ENCODE peak calls at places on chromosomes 16 and 17, in six cellular contexts. E is aorta, D is GM23338, K is right cardiac atrium, H is esophagus squamous epithelium, A is trophoblast cell. G is an unnamed sample.

GRCh38 chr17:59372138-59372751 is 40.8 kb downstream of the YPEL2 start:
- DNase-seq in E (no peak), D (no peak), K (no peak), H (no peak), A (peak; percentile 64), G (no peak)

GRCh38 chr16:68760671-68761275 is 23.7 kb downstream of the CDH1 start:
- DNase-seq in E (no peak), D (no peak), K (no peak), H (no peak), A (no peak), G (no peak)

GRCh38 chr17:17258998-17259397 is 22.0 kb upstream of the FLCN start:
- DNase-seq in E (no peak), D (no peak), K (no peak), H (no peak), A (no peak), G (no peak)

GRCh38 chr17:1882836-1883235 is 53.0 kb downstream of the RPA1 start:
- DNase-seq in E (no peak), D (peak; percentile 79), K (no peak), H (no peak), A (peak; percentile 72), G (no peak)

GRCh38 chr17:43732961-43733360 is 25.6 kb downstream of the SOST start:
- DNase-seq in E (no peak), D (peak; percentile 73), K (no peak), H (no peak), A (peak; percentile 23), G (no peak)

GRCh38 chr17:21285164-21286065 is 904 bp downstream of the MAP2K3 start:
- DNase-seq in E (no peak), D (no peak), K (peak; percentile 75), H (no peak), A (peak; percentile 58), G (peak; percentile 78)

GRCh38 chr16:52569296-52569695 is 22.4 kb upstream of the TOX3 start:
- DNase-seq in E (no peak), D (no peak), K (no peak), H (no peak), A (no peak), G (no peak)

GRCh38 chr16:12020007-12020406 is 43.5 kb downstream of the SNX29 start:
- DNase-seq in E (no peak), D (no peak), K (no peak), H (no peak), A (no peak), G (no peak)

GRCh38 chr17:9959377-9959981 is 54.4 kb upstream of the RCVRN start:
- DNase-seq in E (no peak), D (peak; percentile 87), K (peak; percentile 78), H (no peak), A (no peak), G (no peak)

GRCh38 chr17:46733837-46734516 is 84.5 kb downstream of the WNT3 start:
- DNase-seq in E (no peak), D (no peak), K (no peak), H (no peak), A (no peak), G (no peak)

GRCh38 chr17:47205419-47205963 is 3.7 kb upstream of the MYL4 start:
- DNase-seq in E (no peak), D (peak; percentile 44), K (peak; percentile 73), H (no peak), A (peak; percentile 90), G (peak; percentile 90)

GRCh38 chr17:57356722-57357391 is 100.5 kb downstream of the MSI2 start:
- DNase-seq in E (no peak), D (peak; percentile 43), K (no peak), H (no peak), A (no peak), G (no peak)

GRCh38 chr17:67594115-67594878 is 123.4 kb upstream of the NOL11 start:
- DNase-seq in E (no peak), D (no peak), K (no peak), H (no peak), A (no peak), G (no peak)

GRCh38 chr16:77540656-77541055 is 105.8 kb upstream of the ADAMTS18 start:
- DNase-seq in E (no peak), D (no peak), K (no peak), H (no peak), A (no peak), G (no peak)

GRCh38 chr17:19785854-19786253 is 37.8 kb upstream of the ALDH3A1 start:
- DNase-seq in E (no peak), D (peak; percentile 42), K (no peak), H (no peak), A (no peak), G (no peak)

GRCh38 chr16:23949630-23950290 is 114.0 kb downstream of the PRKCB start:
- DNase-seq in E (no peak), D (no peak), K (peak; percentile 76), H (no peak), A (no peak), G (peak; percentile 80)

GRCh38 chr16:23952128-23953041 is 116.6 kb downstream of the PRKCB start:
- DNase-seq in E (no peak), D (no peak), K (peak; percentile 52), H (no peak), A (peak; percentile 17), G (no peak)

GRCh38 chr16:23950898-23951297 is 115.1 kb downstream of the PRKCB start:
- DNase-seq in E (no peak), D (no peak), K (no peak), H (no peak), A (peak; percentile 13), G (no peak)

GRCh38 chr16:23948949-23949392 is 113.2 kb downstream of the PRKCB start:
- DNase-seq in E (no peak), D (no peak), K (no peak), H (no peak), A (no peak), G (no peak)

GRCh38 chr16:23950291-23950894 is 114.6 kb downstream of the PRKCB start:
- DNase-seq in E (no peak), D (no peak), K (no peak), H (no peak), A (no peak), G (no peak)
- H3K4me1 ChIP-seq in E (no peaks in the 10 kb centered on the region), D (peaks cover 19% of the 10 kb centered on the region), K (no peaks in the 10 kb centered on the region), H (peaks cover 4% of the 10 kb centered on the region), A (no peaks in the 10 kb centered on the region), G (no peaks in the 10 kb centered on the region)

GRCh38 chr17:83162035-83162745 is 82.8 kb downstream of the METRNL start:
- DNase-seq in E (peak; percentile 20), D (no peak), K (peak; percentile 40), H (no peak), A (no peak), G (peak; percentile 59)
- H3K27ac ChIP-seq in E (no peak overlapping the region), D (no peak overlapping the region), K (no peak overlapping the region), H (no peak overlapping the region), A (no peak overlapping the region), G (no peak overlapping the region)

DNA sequence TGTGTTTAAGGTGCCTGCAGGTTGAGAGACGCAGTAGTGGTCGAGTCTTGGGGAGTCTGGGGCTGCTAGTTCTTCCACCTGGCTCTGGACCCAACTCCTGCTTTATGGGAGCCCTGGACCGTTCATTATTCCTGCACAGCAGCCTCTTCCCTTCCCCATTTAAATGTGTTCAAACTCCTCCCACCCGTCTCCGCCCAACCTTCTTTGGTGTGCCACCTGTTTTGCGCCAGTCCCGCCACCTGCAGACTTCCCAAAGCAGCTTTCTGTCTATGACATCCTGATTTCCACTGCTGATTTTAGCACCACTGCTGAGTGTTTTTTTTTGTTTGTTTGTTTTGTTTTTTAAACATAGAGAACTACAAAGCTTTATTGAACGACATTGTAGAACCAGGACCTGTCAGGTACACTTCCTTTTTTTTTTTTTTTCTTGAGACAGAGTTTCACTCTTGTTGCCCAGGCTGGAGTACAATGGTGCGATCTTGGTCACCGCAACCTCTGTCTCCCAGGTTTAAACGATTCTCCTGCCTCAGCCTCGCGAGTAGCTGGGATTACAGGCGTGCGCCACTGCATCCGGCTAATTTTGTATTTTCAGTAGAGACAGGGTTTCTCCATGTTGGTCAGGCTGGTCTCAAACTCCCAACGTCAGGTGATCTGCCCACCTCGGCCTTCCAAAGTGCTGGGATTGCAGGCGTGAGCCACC is 12.8 kb downstream of the ADORA2B start:
- DNase-seq in E (no peak), D (no peak), K (no peak), H (no peak), A (no peak), G (peak; percentile 47)
- H3K4me1 ChIP-seq in E (no peaks in the 10 kb centered on the region), D (peaks cover 7% of the 10 kb centered on the region), K (no peaks in the 10 kb centered on the region), H (peaks cover 52% of the 10 kb centered on the region), A (peaks cover 2% of the 10 kb centered on the region), G (no peaks in the 10 kb centered on the region)

DNA sequence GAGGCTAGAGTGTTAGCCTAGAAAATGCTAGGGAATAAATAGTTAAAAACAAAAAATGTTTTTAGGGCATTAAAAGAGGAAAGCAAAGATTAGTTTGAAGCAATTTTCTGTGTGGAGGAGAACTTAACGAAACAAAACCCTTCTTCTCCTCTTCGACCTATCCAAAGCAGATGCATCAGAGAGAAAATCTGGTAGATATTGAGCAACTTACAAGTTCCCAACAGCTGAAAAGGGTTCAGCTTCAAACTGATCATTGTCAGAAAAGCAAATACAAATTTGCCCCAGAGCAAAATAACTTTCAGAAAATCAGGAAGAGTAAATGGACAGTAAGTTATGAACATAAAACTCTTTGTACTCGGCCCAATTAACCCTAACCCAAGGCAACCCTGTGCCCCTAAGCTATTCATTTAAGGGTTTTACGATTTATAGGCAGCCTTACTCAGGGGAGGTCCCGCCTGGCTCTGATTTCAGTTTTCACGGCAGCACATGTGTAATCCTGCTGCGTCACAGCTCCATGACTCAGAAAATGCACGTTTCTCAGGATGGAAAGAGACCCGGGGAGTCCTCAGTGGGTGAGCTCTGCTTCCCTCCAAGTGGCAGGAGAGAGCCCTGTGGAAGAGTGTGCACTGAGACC is 405.7 kb upstream of the SALL1 start:
- DNase-seq in E (no peak), D (no peak), K (no peak), H (no peak), A (no peak), G (no peak)
- H3K27ac ChIP-seq in E (no peak overlapping the region), D (no peak overlapping the region), K (no peak overlapping the region), H (no peak overlapping the region), A (no peak overlapping the region), G (no peak overlapping the region)

DNA sequence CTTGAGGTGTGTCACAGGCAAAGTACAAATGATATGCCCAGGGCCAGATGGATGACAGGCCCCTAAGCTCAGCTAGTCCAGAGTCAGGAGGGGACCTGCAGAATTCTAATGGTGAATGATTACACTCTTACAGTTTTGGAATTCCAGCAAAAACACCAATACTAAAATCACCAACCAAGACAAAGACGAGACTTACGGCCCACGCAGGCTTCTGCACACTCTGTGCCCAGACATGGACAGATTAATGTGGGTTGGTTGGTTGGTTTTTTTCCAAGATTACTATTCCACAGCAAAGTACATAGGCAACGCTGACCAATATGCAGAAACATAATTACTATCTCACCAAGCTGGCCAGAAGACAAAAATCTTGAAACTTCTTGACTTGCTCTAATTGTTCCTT is 9.7 kb downstream of the ADCY9 start:
- DNase-seq in E (peak; percentile 28), D (no peak), K (no peak), H (no peak), A (no peak), G (no peak)
- H3K4me1 ChIP-seq in E (peaks cover 3% of the 10 kb centered on the region), D (peaks cover 6% of the 10 kb centered on the region), K (peaks cover 11% of the 10 kb centered on the region), H (peaks cover 22% of the 10 kb centered on the region), A (peaks cover 21% of the 10 kb centered on the region), G (peaks cover 16% of the 10 kb centered on the region)

GRCh38 chr17:77426676-77427386 is 286.1 kb downstream of the SEC14L1 start:
- DNase-seq in E (no peak), D (no peak), K (no peak), H (no peak), A (no peak), G (no peak)
- H3K27ac ChIP-seq in E (no peak overlapping the region), D (no peak overlapping the region), K (peak overlapping the region; percentile 65), H (peak overlapping the region; percentile 72), A (peak overlapping the region; percentile 6), G (peak overlapping the region; percentile 67)

G was measured in kidney.